ENCODE peak calls at places on chromosomes 3 and 15, in four cellular contexts. N is NAMALWA, A is NCI-H69, Z is fibroblast of mammary gland. X is an unnamed sample.

GRCh38 chr15:69656271-69657030 is 203.8 kb downstream of the RPLP1 start:
- DNase-seq in A (no peak), Z (peak), N (no peak), X (no peak)

GRCh38 chr3:122977645-122978466 is 49.7 kb downstream of the SEMA5B start:
- DNase-seq in N (no peak), Z (peak), A (peak), X (no peak)

GRCh38 chr15:26674467-26674866 is 98.4 kb downstream of the GABRB3 start:
- DNase-seq in Z (no peak), A (no peak), N (no peak), X (no peak)

GRCh38 chr3:172647823-172648222 is 63.0 kb downstream of the NCEH1 start:
- DNase-seq in Z (no peak), N (no peak), A (peak), X (no peak)

GRCh38 chr3:176663819-176664218 is 533.5 kb downstream of the TBL1XR1 start:
- DNase-seq in Z (peak), A (peak), N (peak), X (no peak)

GRCh38 chr15:74438206-74438605 is 4.4 kb upstream of the SEMA7A start:
- DNase-seq in A (no peak), Z (no peak), N (no peak), X (no peak)

GRCh38 chr15:95457520-95457919 is 873.0 kb upstream of the NR2F2 start:
- DNase-seq in A (no peak), N (no peak), Z (no peak), X (peak)

GRCh38 chr3:97009427-97010019 is 195.1 kb downstream of the EPHA6 start:
- DNase-seq in Z (no peak), A (no peak), N (no peak), X (no peak)

GRCh38 chr3:24683511-24684384 is 189.1 kb upstream of the THRB start:
- DNase-seq in A (peak), N (peak), Z (peak), X (no peak)

GRCh38 chr3:65334045-65334665 is 646.4 kb upstream of the ADAMTS9 start:
- DNase-seq in Z (no peak), A (peak), N (no peak), X (no peak)

GRCh38 chr3:134682196-134682880 is 31.5 kb upstream of the KY start:
- DNase-seq in Z (peak), A (no peak), N (no peak), X (no peak)

GRCh38 chr3:64650096-64650622 is 37.6 kb downstream of the ADAMTS9 start:
- DNase-seq in A (peak), Z (no peak), N (no peak), X (no peak)

GRCh38 chr3:107236661-107237375 is 140.4 kb upstream of the CCDC54 start:
- DNase-seq in N (no peak), A (no peak), Z (no peak), X (no peak)

GRCh38 chr3:64049136-64049535 is 25.8 kb upstream of the PSMD6 start:
- DNase-seq in N (no peak), A (no peak), Z (peak), X (no peak)

GRCh38 chr3:62562017-62562416 is 188.7 kb upstream of the FEZF2 start:
- DNase-seq in N (no peak), A (no peak), Z (peak), X (no peak)

GRCh38 chr15:27639595-27639994 is 459.5 kb downstream of the OCA2 start:
- DNase-seq in A (no peak), Z (no peak), N (no peak), X (no peak)

GRCh38 chr15:85707519-85708338 is 87.0 kb downstream of the KLHL25 start:
- DNase-seq in Z (peak), N (peak), A (no peak), X (no peak)

GRCh38 chr15:31262901-31263671 is 63.5 kb upstream of the KLF13 start:
- DNase-seq in Z (peak), N (peak), A (peak), X (peak)

GRCh38 chr15:93228546-93228945 is 139.5 kb upstream of the RGMA start:
- DNase-seq in Z (no peak), A (no peak), N (no peak), X (no peak)

X was measured in posterior vena cava.